ENCODE peak calls at places on chromosomes 13 and 19, in nine cellular contexts. N, P, R, K, S, Z, F, T and Q are unnamed samples.

GRCh38 chr13:26656919-26657318 is 99.4 kb downstream of the WASF3 start:
- DNase-seq in Z (no peak), P (no peak), T (no peak), R (peak), K (no peak), N (no peak), S (no peak), F (no peak), Q (peak)

GRCh38 chr13:47962237-47962636 is 38.8 kb downstream of the SUCLA2 start:
- DNase-seq in N (no peak), T (no peak), S (no peak), Z (no peak), P (no peak), F (no peak), K (no peak), R (no peak), Q (no peak)

GRCh38 chr13:105925496-105925895 is 610.0 kb downstream of the EFNB2 start:
- DNase-seq in T (no peak), Z (no peak), R (peak), N (peak), F (no peak), P (no peak), S (no peak), K (no peak), Q (peak)

GRCh38 chr19:28061111-28061510 is 1151.8 kb downstream of the UQCRFS1 start:
- DNase-seq in T (no peak), P (no peak), R (no peak), S (no peak), N (no peak), F (no peak), K (no peak), Z (no peak), Q (no peak)

GRCh38 chr13:38350114-38350617 is 515 bp downstream of the UFM1 start:
- DNase-seq in S (peak), K (peak), T (peak), Z (peak), F (peak), N (peak), R (peak), P (peak), Q (peak)

GRCh38 chr19:5880604-5881078 is 10.3 kb upstream of the FUT5 start:
- DNase-seq in R (peak), F (no peak), P (no peak), S (no peak), T (no peak), K (no peak), N (peak), Z (no peak), Q (peak)

GRCh38 chr19:53951436-53951835 is 11.3 kb upstream of the CACNG8 start:
- DNase-seq in R (no peak), N (no peak), P (no peak), K (no peak), T (no peak), Z (no peak), F (no peak), S (no peak), Q (no peak)

GRCh38 chr13:97567510-97568243 is 133.7 kb downstream of the RAP2A start:
- DNase-seq in P (no peak), N (no peak), R (peak), S (no peak), T (no peak), Z (no peak), F (no peak), K (no peak), Q (peak)

GRCh38 chr13:39688699-39689405 is 33.4 kb downstream of the COG6 start:
- DNase-seq in P (no peak), F (no peak), S (no peak), R (peak), K (no peak), Z (no peak), T (no peak), N (peak), Q (peak)

GRCh38 chr19:19160489-19161035 is 9.5 kb downstream of the MEF2B start:
- DNase-seq in F (no peak), Z (no peak), S (no peak), R (no peak), T (no peak), K (no peak), N (no peak), P (no peak), Q (no peak)

GRCh38 chr13:85974604-85975366 is 175.6 kb upstream of the SLITRK6 start:
- DNase-seq in P (no peak), Z (no peak), S (no peak), T (no peak), F (no peak), K (no peak), R (peak), N (no peak), Q (no peak)

GRCh38 chr19:6126335-6126974 is 9.0 kb upstream of the ACSBG2 start:
- DNase-seq in T (no peak), F (no peak), S (peak), Z (no peak), P (peak), N (peak), K (peak), R (peak), Q (peak)

GRCh38 chr19:1312732-1313694 is 27.3 kb downstream of the EFNA2 start:
- DNase-seq in N (peak), P (no peak), S (no peak), F (no peak), Z (no peak), T (no peak), R (peak), K (no peak), Q (peak)

GRCh38 chr19:1748703-1749341 is 4.5 kb upstream of the ONECUT3 start:
- DNase-seq in Z (no peak), K (no peak), R (no peak), P (no peak), T (no peak), F (no peak), N (no peak), S (no peak), Q (no peak)

GRCh38 chr13:25473864-25474263 is 102.1 kb downstream of the ATP8A2 start:
- DNase-seq in T (no peak), K (no peak), P (no peak), N (no peak), Z (no peak), F (no peak), S (no peak), R (no peak), Q (no peak)

GRCh38 chr19:3575260-3575741 is 2.6 kb downstream of the HMG20B start:
- DNase-seq in T (no peak), K (no peak), N (peak), F (no peak), Z (peak), P (peak), R (peak), S (no peak), Q (peak)

GRCh38 chr19:4930664-4931063 is 21.4 kb downstream of the UHRF1 start:
- DNase-seq in T (no peak), S (no peak), P (no peak), Z (no peak), K (no peak), R (no peak), F (no peak), N (no peak), Q (peak)